ENCODE peak calls at places on chromosomes 6 and 20, in nine cellular contexts. D is tibial artery; U is fibroblast of pulmonary artery; L is HCT116; V is fibroblast of lung; R is GM10248; Z is CD4-positive, alpha-beta T cell; M is fibroblast of mammary gland; O is heart left ventricle. Q is an unnamed sample.
A peak's percentile ranks its signal among the peaks of the same experiment; 100 is the strongest.

GRCh38 chr6:40205004-40205403 is 270.7 kb upstream of the MOCS1 start:
- DNase-seq in O (no peak), L (no peak), Z (no peak), R (no peak), D (no peak), V (no peak), U (no peak), M (no peak), Q (no peak)

GRCh38 chr20:4261333-4262284 is 246.3 kb upstream of the RNF24 start:
- DNase-seq in Z (no peak), R (no peak), M (peak; percentile 67), L (no peak), O (no peak), D (no peak), U (no peak), V (peak; percentile 56), Q (no peak)

GRCh38 chr6:75204959-75205775 is 686 bp downstream of the COL12A1 start:
- DNase-seq in R (peak; percentile 18), L (no peak), U (peak; percentile 79), Z (no peak), O (peak; percentile 36), V (peak; percentile 91), D (peak; percentile 72), M (peak; percentile 70), Q (peak; percentile 39)

GRCh38 chr6:54244430-54244829 is 63.8 kb upstream of the TINAG start:
- DNase-seq in D (no peak), M (peak; percentile 50), R (no peak), O (no peak), V (peak; percentile 30), Z (no peak), L (peak; percentile 23), U (peak; percentile 47), Q (no peak)

GRCh38 chr20:50295762-50296449 is 105.3 kb downstream of the CEBPB start:
- DNase-seq in R (no peak), V (no peak), M (no peak), L (no peak), D (no peak), Z (no peak), U (no peak), O (peak; percentile 34), Q (no peak)

GRCh38 chr20:62977613-62978558 is 25.4 kb downstream of the SLC17A9 start:
- DNase-seq in D (no peak), V (no peak), M (no peak), Z (peak; percentile 76), R (peak; percentile 86), L (peak; percentile 51), U (no peak), O (no peak), Q (no peak)

GRCh38 chr20:63941282-63942060 is 14.7 kb downstream of the UCKL1 start:
- DNase-seq in D (peak; percentile 77), L (no peak), M (peak; percentile 23), Z (peak; percentile 63), R (peak; percentile 56), U (no peak), V (no peak), O (peak; percentile 66), Q (peak; percentile 78)

GRCh38 chr20:431012-431904 is 23.2 kb downstream of the RBCK1 start:
- DNase-seq in O (peak; percentile 64), Z (no peak), D (peak; percentile 71), R (peak; percentile 27), M (peak; percentile 64), U (peak; percentile 70), V (peak; percentile 67), L (peak; percentile 69), Q (peak; percentile 62)

GRCh38 chr6:72640622-72640930 is 18.7 kb downstream of the KCNQ5 start:
- DNase-seq in M (no peak), O (no peak), U (no peak), D (no peak), Z (no peak), R (no peak), L (no peak), V (no peak), Q (no peak)

GRCh38 chr6:169960531-169960890 is 209.1 kb downstream of the ERMARD start:
- DNase-seq in Z (peak; percentile 29), L (no peak), V (no peak), R (no peak), D (peak; percentile 43), O (no peak), U (no peak), M (no peak), Q (no peak)

GRCh38 chr6:169960891-169961611 is 209.6 kb downstream of the ERMARD start:
- DNase-seq in V (no peak), O (no peak), D (peak; percentile 43), R (no peak), M (no peak), L (no peak), Z (peak; percentile 30), U (no peak), Q (no peak)

GRCh38 chr6:169962604-169963469 is 211.4 kb downstream of the ERMARD start:
- DNase-seq in U (no peak), R (no peak), M (no peak), Z (peak; percentile 31), D (peak; percentile 52), V (no peak), L (no peak), O (no peak), Q (no peak)

GRCh38 chr6:169963581-169964297 is 212.3 kb downstream of the ERMARD start:
- DNase-seq in V (no peak), L (no peak), U (no peak), R (no peak), D (peak; percentile 45), O (no peak), M (no peak), Z (peak; percentile 12), Q (no peak)

GRCh38 chr6:169961772-169962561 is 210.5 kb downstream of the ERMARD start:
- DNase-seq in R (no peak), V (no peak), L (no peak), U (no peak), M (no peak), Z (peak; percentile 39), D (peak; percentile 65), O (no peak), Q (peak; percentile 52)
- TF ChIP-seq CTCF in R (no peak), V (no peak), L (no peak), U (no peak), M (peak; percentile 27), Z (peak; percentile 25), D (no peak), O (peak; percentile 54), Q (peak; percentile 23)

DNA sequence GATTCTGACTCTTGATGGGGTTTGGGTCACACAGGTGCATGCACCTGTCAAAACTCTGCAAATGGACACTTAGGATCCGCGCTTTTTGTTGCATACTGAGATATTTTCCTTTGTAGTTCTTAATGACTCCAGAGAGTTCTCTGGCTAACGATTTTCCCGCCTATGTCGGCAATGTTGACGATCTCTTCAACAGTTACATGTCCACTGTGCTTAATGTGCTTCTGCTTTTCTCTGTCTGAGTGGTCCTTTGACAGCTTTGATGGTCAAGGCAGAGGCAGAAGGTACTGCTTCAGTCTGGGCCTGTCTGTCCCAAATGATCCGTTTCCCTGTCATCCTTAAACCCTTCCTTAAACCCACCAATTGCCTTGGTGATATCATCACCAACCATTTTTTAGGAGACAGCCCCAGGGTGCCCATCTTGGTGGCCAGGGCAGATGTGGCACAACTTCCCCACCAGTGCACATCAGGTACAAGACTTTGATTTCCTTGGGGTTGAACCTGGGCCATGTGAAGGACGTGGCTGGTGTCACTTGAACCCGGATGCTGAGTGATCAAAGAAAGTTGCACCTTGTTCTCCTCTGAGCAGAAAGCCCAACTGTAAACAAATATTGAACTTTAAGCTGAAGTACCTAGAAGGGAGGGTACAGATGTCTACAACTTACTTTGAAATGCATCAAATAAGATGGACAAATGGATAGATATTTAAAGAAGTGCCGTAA is 10.7 kb upstream of the BPIFB1 start:
- DNase-seq in R (no peak), O (no peak), V (no peak), M (no peak), D (peak; percentile 11), L (no peak), Z (no peak), U (no peak), Q (no peak)
- TF ChIP-seq CTCF in R (no peak), O (no peak), V (no peak), M (no peak), D (no peak), L (no peak), Z (no peak), U (no peak), Q (no peak)

DNA sequence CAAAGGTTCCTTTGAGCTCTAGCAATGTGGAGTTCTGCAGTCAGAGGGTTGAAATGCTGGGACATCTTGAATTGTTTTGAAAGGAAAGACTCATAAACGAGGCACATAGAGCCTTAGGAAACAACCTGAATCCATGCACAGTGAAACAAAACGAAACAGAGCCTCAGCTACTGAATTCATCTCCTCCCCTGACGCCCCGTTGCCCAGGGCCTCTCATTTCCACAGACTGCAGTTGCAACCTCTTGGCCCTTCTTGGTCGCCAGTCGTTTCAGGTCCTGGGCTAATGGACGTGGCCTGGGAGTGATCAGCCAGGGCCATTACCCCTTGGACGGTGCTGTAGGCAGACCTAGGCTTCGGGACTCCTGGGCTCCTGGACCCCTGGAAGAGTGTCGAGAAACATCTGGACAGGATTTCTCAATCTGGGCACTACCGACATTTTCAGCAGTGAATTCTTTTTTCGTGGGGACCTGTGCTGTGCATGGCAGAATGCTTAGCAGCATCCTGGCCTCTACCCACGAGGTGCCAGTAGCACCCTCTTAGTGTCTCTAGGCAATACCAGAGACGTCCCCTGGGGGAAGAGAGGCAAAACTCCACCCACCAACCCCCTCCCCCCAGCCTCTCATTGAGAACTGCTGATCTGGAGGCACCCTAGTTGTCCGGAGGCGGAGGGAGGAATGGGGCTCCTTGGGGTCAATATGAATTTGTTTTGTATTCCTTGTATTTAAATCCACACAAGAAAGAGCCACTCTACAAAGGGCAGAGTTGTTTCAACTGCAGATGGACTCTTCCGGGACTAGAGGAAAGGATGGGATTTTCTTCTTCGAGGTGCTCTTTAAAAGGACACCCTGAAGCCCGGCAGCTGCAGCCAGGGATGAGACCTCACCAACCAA is 50.2 kb downstream of the TMEM242 start:
- DNase-seq in R (no peak), V (no peak), M (no peak), O (no peak), U (no peak), Z (no peak), D (no peak), L (no peak), Q (no peak)
- TF ChIP-seq CTCF in R (no peak), V (no peak), M (no peak), O (no peak), U (no peak), Z (no peak), D (no peak), L (peak; percentile 17), Q (no peak)

GRCh38 chr20:22916121-22916842 is 118.8 kb upstream of the SSTR4 start:
- DNase-seq in U (no peak), O (no peak), M (no peak), L (no peak), R (no peak), D (no peak), V (no peak), Z (no peak), Q (no peak)
- TF ChIP-seq CTCF in U (no peak), O (no peak), M (no peak), L (no peak), R (no peak), D (no peak), V (no peak), Z (no peak), Q (no peak)

Q was measured in glutamatergic neuron.